ENCODE peak calls at places on chromosome 9, in four cellular contexts. One of them, this sample, is unnamed.

GRCh38 chr9:3205421-3206095 is 320.2 kb downstream of the RFX3 start:
- DNase-seq in A549: no peak
- DNase-seq in WTC11: no peak
- DNase-seq in HepG2: no peak
- DNase-seq in this sample: no peak

GRCh38 chr9:116494815-116495634 is 192.1 kb upstream of the TRIM32 start:
- DNase-seq in A549: no peak
- DNase-seq in WTC11: peak
- DNase-seq in HepG2: peak
- DNase-seq in this sample: peak

GRCh38 chr9:93111001-93111370 is 15.0 kb downstream of the CARD19 start:
- DNase-seq in A549: no peak
- DNase-seq in WTC11: no peak
- DNase-seq in HepG2: no peak
- DNase-seq in this sample: no peak

GRCh38 chr9:136010615-136011341 is 49.6 kb upstream of the UBAC1 start:
- DNase-seq in A549: no peak
- DNase-seq in WTC11: peak
- DNase-seq in HepG2: no peak
- DNase-seq in this sample: no peak

GRCh38 chr9:18122156-18122555 is 351.8 kb upstream of the ADAMTSL1 start:
- DNase-seq in A549: no peak
- DNase-seq in WTC11: no peak
- DNase-seq in HepG2: no peak
- DNase-seq in this sample: no peak

GRCh38 chr9:119639287-119639955 is 270.2 kb upstream of the BRINP1 start:
- DNase-seq in A549: no peak
- DNase-seq in WTC11: no peak
- DNase-seq in HepG2: no peak
- DNase-seq in this sample: no peak

GRCh38 chr9:13786131-13786530 is 506.6 kb upstream of the MPDZ start:
- DNase-seq in A549: no peak
- DNase-seq in WTC11: no peak
- DNase-seq in HepG2: no peak
- DNase-seq in this sample: no peak

GRCh38 chr9:114230068-114230467 is 74.7 kb downstream of the COL27A1 start:
- DNase-seq in A549: no peak
- DNase-seq in WTC11: no peak
- DNase-seq in HepG2: no peak
- DNase-seq in this sample: no peak

GRCh38 chr9:13860019-13860418 is 453.9 kb downstream of the NFIB start:
- DNase-seq in A549: no peak
- DNase-seq in WTC11: no peak
- DNase-seq in HepG2: no peak
- DNase-seq in this sample: no peak

GRCh38 chr9:134935056-134936020 is 17.6 kb upstream of the FCN1 start:
- DNase-seq in A549: no peak
- DNase-seq in WTC11: no peak
- DNase-seq in HepG2: no peak
- DNase-seq in this sample: no peak

GRCh38 chr9:92634712-92635605 is 35.0 kb downstream of the IPPK start:
- DNase-seq in A549: peak
- DNase-seq in WTC11: peak
- DNase-seq in HepG2: peak
- DNase-seq in this sample: peak

GRCh38 chr9:114417511-114417910 is 29.7 kb upstream of the AKNA start:
- DNase-seq in A549: no peak
- DNase-seq in WTC11: no peak
- DNase-seq in HepG2: no peak
- DNase-seq in this sample: no peak

GRCh38 chr9:112064871-112065270 is 110.2 kb downstream of the SUSD1 start:
- DNase-seq in A549: no peak
- DNase-seq in WTC11: no peak
- DNase-seq in HepG2: no peak
- DNase-seq in this sample: no peak

GRCh38 chr9:95143591-95144561 is 173.6 kb downstream of the FANCC start:
- DNase-seq in A549: no peak
- DNase-seq in WTC11: no peak
- DNase-seq in HepG2: peak
- DNase-seq in this sample: no peak

GRCh38 chr9:806285-807156 is 35.0 kb upstream of the DMRT1 start:
- DNase-seq in A549: peak
- DNase-seq in WTC11: no peak
- DNase-seq in HepG2: peak
- DNase-seq in this sample: no peak

GRCh38 chr9:69317894-69318293 is 7.1 kb upstream of the ENTREP1 start:
- DNase-seq in A549: no peak
- DNase-seq in WTC11: no peak
- DNase-seq in HepG2: no peak
- DNase-seq in this sample: no peak

GRCh38 chr9:470041-470781 is 255.5 kb downstream of the DOCK8 start:
- DNase-seq in A549: peak
- DNase-seq in WTC11: peak
- DNase-seq in HepG2: peak
- DNase-seq in this sample: peak

GRCh38 chr9:93254806-93255519 is 71.0 kb downstream of the WNK2 start:
- DNase-seq in A549: no peak
- DNase-seq in WTC11: no peak
- DNase-seq in HepG2: no peak
- DNase-seq in this sample: no peak

GRCh38 chr9:96859461-96860198 is 5.3 kb upstream of the ZNF782 start:
- DNase-seq in A549: no peak
- DNase-seq in WTC11: no peak
- DNase-seq in HepG2: no peak
- DNase-seq in this sample: no peak

GRCh38 chr9:92962303-92962649 is 15.0 kb downstream of the FGD3 start:
- DNase-seq in A549: no peak
- DNase-seq in WTC11: no peak
- DNase-seq in HepG2: no peak
- DNase-seq in this sample: no peak

GRCh38 chr9:95729669-95730368 is 145.7 kb upstream of the ERCC6L2 start:
- DNase-seq in A549: no peak
- DNase-seq in WTC11: no peak
- DNase-seq in HepG2: no peak
- DNase-seq in this sample: no peak

GRCh38 chr9:96203867-96204412 is 98.0 kb downstream of the HSD17B3 start:
- DNase-seq in A549: no peak
- DNase-seq in WTC11: no peak
- DNase-seq in HepG2: no peak
- DNase-seq in this sample: no peak

DNA sequence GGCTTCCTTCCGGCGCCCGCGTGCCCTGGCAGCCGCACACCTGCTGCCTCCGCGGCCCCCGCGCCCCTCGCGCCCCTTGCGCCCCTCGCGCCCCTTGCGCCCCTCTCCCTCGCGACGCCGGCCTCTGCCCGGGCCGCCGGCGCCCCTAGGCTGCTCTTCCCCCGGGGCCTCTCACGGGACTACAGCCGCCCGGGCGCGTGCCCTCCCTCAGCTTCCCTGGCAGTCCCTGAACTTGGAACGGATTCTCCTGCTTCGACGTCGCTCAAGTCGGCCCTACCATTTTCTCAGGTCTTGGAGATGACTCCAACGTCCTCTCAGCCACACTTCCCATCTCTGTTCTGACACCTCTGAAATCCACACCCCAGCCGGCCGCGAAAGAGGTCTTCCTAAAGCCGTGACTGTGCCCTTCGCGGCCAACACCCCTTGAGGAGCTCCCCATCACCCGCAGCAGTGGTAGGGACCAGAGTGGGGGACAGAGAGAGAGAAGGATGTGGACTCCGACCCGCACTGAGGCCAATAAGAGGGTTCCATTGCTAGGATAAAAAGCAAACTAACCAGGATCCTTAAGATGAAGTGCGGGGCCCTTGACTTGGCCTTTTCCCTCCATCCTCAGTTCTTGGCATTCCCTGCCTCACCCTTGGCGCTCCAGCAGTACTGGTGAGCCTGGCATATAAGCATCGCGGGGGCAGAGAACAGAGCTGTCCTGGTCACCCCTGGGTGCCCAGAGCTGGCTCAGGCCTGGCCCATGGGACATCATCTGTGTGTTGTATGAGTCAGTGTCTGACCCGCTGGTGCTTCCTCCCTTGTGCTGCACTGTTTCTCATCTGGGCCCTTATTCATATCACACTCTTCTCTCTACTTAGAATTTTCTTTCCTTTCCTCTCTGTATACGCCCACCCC is 38.6 kb upstream of the GARNL3 start:
- DNase-seq in A549: no peak
- DNase-seq in WTC11: no peak
- DNase-seq in HepG2: no peak
- DNase-seq in this sample: no peak
- TF ChIP-seq HMGXB4 in A549: no peak
- TF ChIP-seq HMGXB4 in WTC11: no peak
- TF ChIP-seq HMGXB4 in HepG2: no peak
- TF ChIP-seq HMGXB4 in this sample: no peak

GRCh38 chr9:99298660-99299059 is 76.6 kb downstream of the SEC61B start:
- DNase-seq in A549: no peak
- DNase-seq in WTC11: no peak
- DNase-seq in HepG2: no peak
- DNase-seq in this sample: no peak

GRCh38 chr9:99300603-99301002 is 78.5 kb downstream of the SEC61B start:
- DNase-seq in A549: no peak
- DNase-seq in WTC11: no peak
- DNase-seq in HepG2: no peak
- DNase-seq in this sample: no peak

GRCh38 chr9:99296375-99296951 is 74.4 kb downstream of the SEC61B start:
- DNase-seq in A549: no peak
- DNase-seq in WTC11: no peak
- DNase-seq in HepG2: no peak
- DNase-seq in this sample: peak

GRCh38 chr9:99300103-99300439 is 78.0 kb downstream of the SEC61B start:
- DNase-seq in A549: no peak
- DNase-seq in WTC11: no peak
- DNase-seq in HepG2: no peak
- DNase-seq in this sample: no peak

GRCh38 chr9:99299214-99300102 is 77.4 kb downstream of the SEC61B start:
- DNase-seq in A549: no peak
- DNase-seq in WTC11: no peak
- DNase-seq in HepG2: peak
- DNase-seq in this sample: no peak
- TF ChIP-seq HMGXB4 in A549: no peak
- TF ChIP-seq HMGXB4 in WTC11: no peak
- TF ChIP-seq HMGXB4 in HepG2: no peak
- TF ChIP-seq HMGXB4 in this sample: no peak

DNA sequence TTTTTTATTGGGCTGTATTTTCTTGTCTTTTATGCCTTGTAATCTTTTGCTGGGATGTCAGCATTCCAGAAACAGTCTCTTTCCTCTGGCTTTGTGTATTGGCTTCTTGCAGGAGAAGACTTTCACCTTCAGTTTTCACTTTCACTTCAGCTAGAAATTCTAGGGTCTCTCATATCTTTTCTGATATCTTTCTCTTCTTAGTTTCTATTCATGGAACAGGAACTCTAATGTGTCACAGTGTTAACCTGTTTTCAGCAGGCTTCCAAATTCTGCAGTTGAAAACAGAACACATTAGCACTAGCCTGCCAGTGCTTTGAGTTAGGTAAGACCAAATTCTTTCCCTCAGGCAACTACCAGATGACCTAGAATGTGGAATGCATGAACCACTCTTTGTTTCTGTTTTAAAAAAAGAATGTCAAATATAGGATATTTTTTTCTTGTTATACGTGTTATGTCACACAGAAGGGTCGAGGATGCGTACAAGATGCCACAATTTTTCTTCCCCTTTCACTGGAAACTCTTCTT is 164.7 kb downstream of the TUSC1 start:
- DNase-seq in A549: no peak
- DNase-seq in WTC11: no peak
- DNase-seq in HepG2: no peak
- DNase-seq in this sample: no peak
- TF ChIP-seq HMGXB4 in A549: no peak
- TF ChIP-seq HMGXB4 in WTC11: no peak
- TF ChIP-seq HMGXB4 in HepG2: no peak
- TF ChIP-seq HMGXB4 in this sample: no peak

GRCh38 chr9:35679766-35680330 is 6.1 kb downstream of the CA9 start:
- DNase-seq in A549: no peak
- DNase-seq in WTC11: no peak
- DNase-seq in HepG2: no peak
- DNase-seq in this sample: no peak

GRCh38 chr9:35682083-35682482 is 7.6 kb downstream of the TPM2 start:
- DNase-seq in A549: no peak
- DNase-seq in WTC11: no peak
- DNase-seq in HepG2: no peak
- DNase-seq in this sample: no peak

GRCh38 chr9:35679091-35679490 is 5.4 kb downstream of the CA9 start:
- DNase-seq in A549: no peak
- DNase-seq in WTC11: no peak
- DNase-seq in HepG2: no peak
- DNase-seq in this sample: no peak

GRCh38 chr9:35681341-35682002 is 7.7 kb downstream of the CA9 start:
- DNase-seq in A549: no peak
- DNase-seq in WTC11: no peak
- DNase-seq in HepG2: no peak
- DNase-seq in this sample: no peak

DNA sequence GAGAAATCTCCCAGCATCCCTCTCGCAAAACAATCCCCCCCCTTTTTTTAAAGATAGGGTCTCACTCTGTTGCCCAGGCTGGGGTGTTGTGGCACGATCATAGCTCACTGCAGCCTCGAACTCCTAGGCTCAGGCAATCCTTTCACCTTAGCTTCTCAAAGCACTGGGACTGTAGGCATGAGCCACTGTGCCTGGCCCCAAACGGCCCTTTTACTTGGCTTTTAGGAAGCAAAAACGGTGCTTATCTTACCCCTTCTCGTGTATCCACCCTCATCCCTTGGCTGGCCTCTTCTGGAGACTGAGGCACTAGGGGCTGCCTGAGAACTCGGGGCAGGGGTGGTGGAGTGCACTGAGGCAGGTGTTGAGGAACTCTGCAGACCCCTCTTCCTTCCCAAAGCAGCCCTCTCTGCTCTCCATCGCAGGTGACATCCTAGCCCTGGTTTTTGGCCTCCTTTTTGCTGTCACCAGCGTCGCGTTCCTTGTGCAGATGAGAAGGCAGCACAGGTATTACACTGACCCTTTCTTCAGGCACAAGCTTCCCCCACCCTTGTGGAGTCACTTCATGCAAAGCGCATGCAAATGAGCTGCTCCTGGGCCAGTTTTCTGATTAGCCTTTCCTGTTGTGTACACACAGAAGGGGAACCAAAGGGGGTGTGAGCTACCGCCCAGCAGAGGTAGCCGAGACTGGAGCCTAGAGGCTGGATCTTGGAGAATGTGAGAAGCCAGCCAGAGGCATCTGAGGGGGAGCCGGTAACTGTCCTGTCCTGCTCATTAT is 6.8 kb downstream of the CA9 start:
- DNase-seq in A549: no peak
- DNase-seq in WTC11: peak
- DNase-seq in HepG2: no peak
- DNase-seq in this sample: no peak
- TF ChIP-seq HMGXB4 in A549: no peak
- TF ChIP-seq HMGXB4 in WTC11: no peak
- TF ChIP-seq HMGXB4 in HepG2: no peak
- TF ChIP-seq HMGXB4 in this sample: no peak